ENCODE peak calls at places on chromosomes 5 and 9, in five cellular contexts. D is AG04450, U is heart right ventricle, S is fibroblast of the aortic adventitia, Q is AG04449. W is an unnamed sample.

GRCh38 chr9:111533099-111533785 is 8.3 kb downstream of the ZNF483 start:
- DNase-seq in U (no peak), D (no peak), S (peak), Q (no peak), W (no peak)

GRCh38 chr9:14238044-14238443 is 75.9 kb downstream of the NFIB start:
- DNase-seq in S (no peak), U (no peak), D (no peak), Q (no peak), W (no peak)

GRCh38 chr5:137122558-137122957 is 376.6 kb downstream of the SPOCK1 start:
- DNase-seq in S (no peak), D (no peak), U (no peak), Q (no peak), W (no peak)

GRCh38 chr5:160036884-160037283 is 27.9 kb downstream of the TTC1 start:
- DNase-seq in S (no peak), U (no peak), Q (no peak), D (no peak), W (no peak)

GRCh38 chr9:132160802-132161742 is 786 bp upstream of the NTNG2 start:
- DNase-seq in S (peak), D (peak), U (no peak), Q (peak), W (no peak)

GRCh38 chr9:125889122-125889523 is 141.9 kb downstream of the PBX3 start:
- DNase-seq in D (no peak), U (peak), Q (no peak), S (peak), W (no peak)

GRCh38 chr5:128081111-128081865 is 2.3 kb upstream of the SLC12A2 start:
- DNase-seq in U (no peak), Q (no peak), D (no peak), S (no peak), W (no peak)

GRCh38 chr5:62762503-62762902 is 183.9 kb downstream of the LRRC70 start:
- DNase-seq in S (no peak), D (no peak), U (no peak), Q (no peak), W (no peak)

GRCh38 chr5:5494489-5495402 is 72.3 kb downstream of the ICE1 start:
- DNase-seq in U (peak), S (peak), Q (no peak), D (no peak), W (no peak)
- H3K4me3 ChIP-seq in U (peak), S (peak), Q (peak), D (peak), W (peak)

GRCh38 chr5:177984565-177985166 is 11.4 kb downstream of the PROP1 start:
- DNase-seq in D (no peak), U (no peak), Q (no peak), S (peak), W (no peak)
- H3K4me3 ChIP-seq in D (no peak), U (no peak), Q (no peak), S (no peak), W (no peak)

GRCh38 chr5:34716986-34717385 is 60.9 kb downstream of the RAI14 start:
- DNase-seq in D (no peak), U (no peak), S (no peak), Q (no peak), W (peak)

GRCh38 chr5:34715711-34716110 is 59.6 kb downstream of the RAI14 start:
- DNase-seq in Q (no peak), U (no peak), D (no peak), S (peak), W (no peak)

GRCh38 chr5:34719029-34719428 is 62.9 kb downstream of the RAI14 start:
- DNase-seq in S (no peak), U (no peak), D (no peak), Q (no peak), W (no peak)

GRCh38 chr5:34718516-34718915 is 62.4 kb downstream of the RAI14 start:
- DNase-seq in U (no peak), D (no peak), S (no peak), Q (no peak), W (no peak)

GRCh38 chr5:34717426-34718327 is 61.5 kb downstream of the RAI14 start:
- DNase-seq in Q (peak), U (no peak), S (peak), D (peak), W (peak)
- H3K4me3 ChIP-seq in Q (no peak), U (no peak), S (no peak), D (no peak), W (no peak)

GRCh38 chr9:86945868-86946711 is 1.2 kb downstream of the GAS1 start:
- DNase-seq in S (peak), Q (no peak), U (peak), D (no peak), W (no peak)

GRCh38 chr9:86946712-86947145 is 577 bp downstream of the GAS1 start:
- DNase-seq in Q (no peak), S (peak), D (no peak), U (peak), W (no peak)

GRCh38 chr9:86943871-86944240 is 3.5 kb downstream of the GAS1 start:
- DNase-seq in D (no peak), S (no peak), Q (no peak), U (no peak), W (no peak)

GRCh38 chr9:86943223-86943870 is 4.0 kb downstream of the GAS1 start:
- DNase-seq in D (no peak), Q (no peak), U (no peak), S (peak), W (no peak)

GRCh38 chr9:86944974-86945867 is 2.1 kb downstream of the GAS1 start:
- DNase-seq in Q (no peak), U (peak), S (peak), D (no peak), W (no peak)
- H3K4me3 ChIP-seq in Q (peak), U (peak), S (peak), D (peak), W (peak)

DNA sequence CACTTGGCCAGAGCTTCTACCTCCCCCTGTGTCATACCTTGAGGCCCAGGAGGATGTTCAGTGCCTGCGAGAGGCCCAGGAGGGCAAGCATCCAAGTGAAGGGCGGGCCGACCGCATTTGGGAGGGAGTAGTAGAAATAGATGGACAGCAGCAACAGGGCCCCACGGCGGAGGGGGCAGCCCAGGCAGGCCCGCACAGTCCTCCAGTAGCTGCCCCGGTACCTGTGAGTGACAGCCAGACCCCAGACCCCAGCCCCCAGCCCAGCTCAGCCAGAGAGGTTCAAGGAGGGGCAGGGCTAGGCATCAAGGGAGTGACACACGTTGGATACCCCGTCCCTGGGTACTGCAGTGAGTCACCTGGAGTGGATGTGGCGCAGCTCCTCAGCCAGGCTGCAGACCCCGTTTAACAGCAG is 1.4 kb downstream of the STING1 start:
- DNase-seq in D (no peak), S (peak), U (no peak), Q (no peak), W (no peak)
- H3K4me3 ChIP-seq in D (peak), S (peak), U (peak), Q (peak), W (peak)

W was measured in BJ.